ENCODE peak calls at places on chromosome 1, in eight cellular contexts. P, H, A, B, Q, L, E and G are unnamed samples.

GRCh38 chr1:159686599-159687299 is 27.6 kb downstream of the CRP start:
- DNase-seq in B (no peak), P (no peak), E (no peak), L (no peak), Q (no peak), H (no peak), A (no peak), G (no peak)

GRCh38 chr1:24228312-24228711 is 41.2 kb upstream of the IFNLR1 start:
- DNase-seq in B (no peak), A (no peak), E (no peak), Q (no peak), P (no peak), L (no peak), H (no peak), G (no peak)

GRCh38 chr1:18886003-18886335 is 16.4 kb downstream of the ALDH4A1 start:
- DNase-seq in A (peak; percentile 51), E (no peak), H (peak; percentile 23), Q (no peak), B (no peak), L (no peak), P (no peak), G (no peak)

GRCh38 chr1:21256776-21257175 is 33.5 kb downstream of the ECE1 start:
- DNase-seq in P (no peak), A (no peak), Q (no peak), E (no peak), H (no peak), B (no peak), L (no peak), G (no peak)

GRCh38 chr1:98201640-98202039 is 280.8 kb upstream of the DPYD start:
- DNase-seq in L (no peak), P (no peak), E (no peak), B (no peak), Q (no peak), H (no peak), A (peak; percentile 89), G (no peak)

GRCh38 chr1:8523641-8524206 is 205.8 kb downstream of the SLC45A1 start:
- DNase-seq in P (no peak), Q (no peak), E (no peak), H (no peak), B (no peak), L (no peak), A (no peak), G (no peak)

GRCh38 chr1:202599669-202600431 is 110.4 kb downstream of the SYT2 start:
- DNase-seq in Q (peak; percentile 57), P (no peak), A (peak; percentile 85), B (peak; percentile 67), H (peak; percentile 83), L (peak; percentile 67), E (no peak), G (peak; percentile 36)

GRCh38 chr1:202697038-202697437 is 13.2 kb downstream of the SYT2 start:
- DNase-seq in H (peak; percentile 20), P (peak; percentile 55), A (no peak), L (peak; percentile 61), B (no peak), E (no peak), Q (no peak), G (no peak)

GRCh38 chr1:229381234-229381633 is 38.4 kb upstream of the CCSAP start:
- DNase-seq in B (no peak), H (no peak), Q (no peak), A (no peak), E (no peak), L (no peak), P (no peak), G (no peak)

GRCh38 chr1:189149547-189150375 is 1327.9 kb downstream of the BRINP3 start:
- DNase-seq in E (no peak), P (no peak), H (peak; percentile 80), L (no peak), A (no peak), B (no peak), Q (no peak), G (no peak)
- TF ChIP-seq CTCF in E (no peak), P (no peak), H (peak; percentile 27), L (no peak), A (no peak), B (no peak), Q (no peak), G (no peak)

GRCh38 chr1:81804320-81804719 is 3.6 kb downstream of the ADGRL2 start:
- DNase-seq in P (no peak), E (no peak), H (no peak), L (no peak), A (peak; percentile 21), B (no peak), Q (no peak), G (peak; percentile 9)

GRCh38 chr1:81803423-81804103 is 2.8 kb downstream of the ADGRL2 start:
- DNase-seq in H (peak; percentile 29), A (peak; percentile 63), Q (no peak), P (peak; percentile 57), L (no peak), E (no peak), B (peak; percentile 6), G (peak; percentile 24)

GRCh38 chr1:81801834-81802531 is 1.2 kb downstream of the ADGRL2 start:
- DNase-seq in Q (peak; percentile 38), E (no peak), P (peak; percentile 52), A (peak; percentile 68), L (peak; percentile 26), H (peak; percentile 27), B (peak; percentile 46), G (peak; percentile 23)

GRCh38 chr1:81801032-81801833 is 499 bp downstream of the ADGRL2 start:
- DNase-seq in Q (peak; percentile 74), P (peak; percentile 86), B (peak; percentile 61), L (peak; percentile 52), H (peak; percentile 85), A (peak; percentile 96), E (no peak), G (peak; percentile 70)

GRCh38 chr1:81802601-81803422 is 2.1 kb downstream of the ADGRL2 start:
- DNase-seq in E (no peak), Q (peak; percentile 82), L (peak; percentile 57), H (peak; percentile 45), A (peak; percentile 67), P (peak; percentile 83), B (peak; percentile 77), G (peak; percentile 59)
- TF ChIP-seq CTCF in E (no peak), Q (peak; percentile 60), L (no peak), H (no peak), A (peak; percentile 60), P (peak; percentile 44), B (no peak), G (peak; percentile 54)

GRCh38 chr1:244833734-244834595 is 1.5 kb upstream of the COX20 start:
- DNase-seq in E (peak; percentile 85), L (peak; percentile 73), B (peak; percentile 34), P (peak; percentile 62), Q (peak; percentile 45), H (peak; percentile 87), A (peak; percentile 73), G (peak; percentile 43)
- TF ChIP-seq CTCF in E (no peak), L (no peak), B (peak; percentile 20), P (no peak), Q (no peak), H (no peak), A (peak; percentile 30), G (peak; percentile 57)

GRCh38 chr1:155071701-155072100 is 6.9 kb upstream of the EFNA3 start:
- DNase-seq in E (no peak), H (no peak), Q (no peak), L (peak; percentile 39), B (no peak), P (no peak), A (no peak), G (no peak)

GRCh38 chr1:155069551-155070391 is 6.2 kb downstream of the EFNA4 start:
- DNase-seq in L (peak; percentile 49), Q (no peak), P (no peak), A (no peak), E (no peak), H (no peak), B (no peak), G (no peak)

GRCh38 chr1:155072531-155073289 is 5.9 kb upstream of the EFNA3 start:
- DNase-seq in A (no peak), P (no peak), B (no peak), L (peak; percentile 20), H (no peak), Q (no peak), E (no peak), G (no peak)

GRCh38 chr1:155070392-155070700 is 6.8 kb downstream of the EFNA4 start:
- DNase-seq in B (no peak), H (no peak), L (no peak), P (no peak), A (no peak), E (no peak), Q (no peak), G (no peak)

DNA sequence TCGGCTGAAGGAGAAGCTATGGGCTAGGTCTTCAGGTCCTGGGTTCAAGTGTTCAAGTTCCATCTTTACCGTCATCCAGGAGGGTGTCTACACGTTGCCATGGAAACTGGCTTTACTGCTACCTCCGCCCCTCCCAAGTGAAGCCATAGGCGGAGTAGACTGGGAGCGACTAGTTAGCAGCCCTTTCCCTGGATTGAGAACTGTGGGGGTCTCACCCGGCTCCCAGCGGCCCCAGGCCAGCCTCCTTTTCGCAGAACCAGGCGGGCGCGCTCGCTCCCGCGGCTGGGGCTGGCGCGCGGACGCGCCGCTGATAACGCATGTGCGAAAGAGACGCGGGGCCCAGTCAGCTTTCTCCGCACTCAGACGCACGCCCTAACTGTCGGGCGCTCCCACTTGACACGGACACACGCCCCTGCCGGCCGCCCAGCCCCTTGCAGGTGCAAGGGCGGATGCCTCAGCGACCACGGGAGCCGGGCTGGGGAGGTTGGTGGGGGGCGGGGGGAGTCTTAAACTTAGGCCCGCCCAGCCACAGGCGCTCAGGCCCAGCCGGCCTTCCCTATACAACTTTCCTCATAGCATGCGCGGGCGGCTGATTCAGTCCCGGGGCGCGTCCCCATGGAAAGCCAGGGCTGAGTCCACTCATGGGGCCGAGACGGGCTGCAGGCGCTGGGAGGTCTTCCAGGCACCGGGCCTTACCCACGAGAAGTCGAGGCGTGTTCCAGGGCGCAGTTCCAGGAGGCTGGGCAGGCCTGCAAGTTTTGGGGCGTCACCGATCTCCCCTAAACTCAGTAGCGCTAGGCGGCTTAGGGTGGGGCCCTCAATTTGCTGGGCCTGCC is 7.4 kb downstream of the EFNA4 start:
- DNase-seq in L (peak; percentile 90), B (peak; percentile 80), P (no peak), H (peak; percentile 71), A (peak; percentile 59), Q (peak; percentile 79), E (peak; percentile 64), G (peak; percentile 76)
- TF ChIP-seq CTCF in L (peak; percentile 64), B (peak; percentile 68), P (peak; percentile 27), H (no peak), A (peak; percentile 40), Q (peak; percentile 53), E (no peak), G (peak; percentile 72)

DNA sequence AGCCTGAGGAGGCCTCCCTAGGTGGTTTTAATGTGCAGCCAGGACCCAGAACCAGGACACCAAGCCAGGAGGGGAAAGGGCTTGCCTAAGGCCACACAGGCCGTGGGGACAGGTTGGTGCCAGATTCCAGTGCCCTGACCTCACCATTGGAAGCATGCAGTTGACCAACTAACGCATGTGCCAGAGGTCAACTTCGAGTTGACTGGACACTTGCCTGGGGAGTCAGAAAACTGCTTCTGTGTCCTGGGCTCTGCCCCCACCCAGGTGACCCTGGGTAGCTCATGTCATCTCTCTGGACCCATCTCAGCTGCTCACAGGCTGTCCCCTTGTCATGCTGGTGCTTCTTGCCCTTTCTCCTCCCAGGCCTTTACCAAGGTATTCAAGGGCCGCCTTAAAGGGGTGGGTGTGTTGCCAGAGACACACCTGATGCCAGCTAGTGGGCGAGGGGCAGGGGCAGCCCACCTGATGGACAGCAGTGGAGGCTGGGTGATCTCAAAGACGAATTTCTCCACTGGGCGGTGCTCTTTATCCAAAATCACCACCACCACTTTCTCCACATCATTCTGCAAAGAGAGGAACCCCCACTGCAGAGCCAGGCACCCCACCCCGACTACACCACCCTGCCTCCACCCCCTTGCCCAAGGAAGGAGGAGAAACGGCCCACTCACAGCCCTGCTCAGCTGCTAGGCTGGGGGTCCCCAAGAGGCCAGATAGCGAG is 4.4 kb downstream of the MAD2L2 start:
- DNase-seq in P (peak; percentile 96), B (no peak), A (no peak), L (no peak), H (no peak), Q (no peak), E (no peak), G (no peak)
- TF ChIP-seq CTCF in P (no peak), B (no peak), A (no peak), L (no peak), H (no peak), Q (no peak), E (no peak), G (no peak)